ENCODE peak calls at places on chromosomes 2 and 18, in four cellular contexts. R is IMR-90, K is gastroesophageal sphincter, G is T-helper 17 cell. I is an unnamed sample.

GRCh38 chr2:21004181-21004572 is 39.7 kb downstream of the APOB start:
- ATAC-seq in R (no peak), K (no peak), G (no peak), I (no peak)

GRCh38 chr2:230203110-230203676 is 16.6 kb downstream of the SP110 start:
- ATAC-seq in R (no peak), K (no peak), G (peak; percentile 64), I (peak; percentile 62)

GRCh38 chr2:98508690-98509054 is 64.0 kb downstream of the INPP4A start:
- ATAC-seq in R (no peak), K (peak; percentile 56), G (peak; percentile 79), I (no peak)

GRCh38 chr18:46831434-46831833 is 74.6 kb upstream of the ST8SIA5 start:
- ATAC-seq in R (no peak), K (no peak), G (no peak), I (no peak)

GRCh38 chr2:109125595-109126500 is 3.2 kb upstream of the SH3RF3 start:
- ATAC-seq in R (peak; percentile 21), K (no peak), G (no peak), I (no peak)

GRCh38 chr2:237480988-237481387 is 6.1 kb upstream of the MLPH start:
- ATAC-seq in R (no peak), K (no peak), G (no peak), I (no peak)

GRCh38 chr2:235129856-235130255 is 178.0 kb downstream of the SH3BP4 start:
- ATAC-seq in R (no peak), K (no peak), G (no peak), I (no peak)

GRCh38 chr2:69466728-69467127 is 29.5 kb upstream of the NFU1 start:
- ATAC-seq in R (no peak), K (no peak), G (no peak), I (no peak)

GRCh38 chr18:23593720-23594119 is 7.4 kb upstream of the NPC1 start:
- ATAC-seq in R (peak; percentile 84), K (no peak), G (no peak), I (peak; percentile 52)

GRCh38 chr2:213787869-213788268 is 503.6 kb downstream of the SPAG16 start:
- ATAC-seq in R (no peak), K (no peak), G (no peak), I (no peak)

GRCh38 chr18:74546751-74547530 is 12.6 kb downstream of the CNDP1 start:
- ATAC-seq in R (peak; percentile 69), K (peak; percentile 63), G (no peak), I (peak; percentile 16)

GRCh38 chr2:9258953-9259399 is 52.4 kb downstream of the ASAP2 start:
- ATAC-seq in R (peak; percentile 48), K (no peak), G (no peak), I (no peak)

GRCh38 chr2:129004485-129004884 is 685.8 kb upstream of the HS6ST1 start:
- ATAC-seq in R (no peak), K (no peak), G (no peak), I (no peak)

GRCh38 chr2:65373365-65373918 is 59.0 kb downstream of the SPRED2 start:
- ATAC-seq in R (no peak), K (no peak), G (no peak), I (no peak)

GRCh38 chr2:224520064-224520463 is 65.1 kb downstream of the CUL3 start:
- ATAC-seq in R (peak; percentile 72), K (no peak), G (peak; percentile 38), I (peak; percentile 54)

GRCh38 chr18:10020176-10020575 is 106.4 kb downstream of the VAPA start:
- ATAC-seq in R (no peak), K (no peak), G (no peak), I (peak; percentile 65)

GRCh38 chr2:240287011-240287410 is 146.6 kb upstream of the OTOS start:
- ATAC-seq in R (no peak), K (no peak), G (no peak), I (no peak)

GRCh38 chr2:62462211-62462610 is 43.8 kb downstream of the TMEM17 start:
- ATAC-seq in R (no peak), K (no peak), G (no peak), I (no peak)

GRCh38 chr2:173282795-173283545 is 71.7 kb upstream of the CDCA7 start:
- ATAC-seq in R (no peak), K (no peak), G (no peak), I (peak; percentile 46)

GRCh38 chr2:45691600-45691999 is 40.1 kb downstream of the PRKCE start:
- ATAC-seq in R (no peak), K (no peak), G (no peak), I (no peak)

GRCh38 chr2:98704499-98705332 is 26.2 kb downstream of the MGAT4A start:
- ATAC-seq in R (no peak), K (no peak), G (no peak), I (no peak)

GRCh38 chr2:224875870-224876269 is 159.7 kb upstream of the CCDC195 start:
- ATAC-seq in R (no peak), K (no peak), G (no peak), I (no peak)

GRCh38 chr2:42216712-42217111 is 47.6 kb downstream of the EML4 start:
- ATAC-seq in R (peak; percentile 64), K (peak; percentile 61), G (no peak), I (peak; percentile 51)

GRCh38 chr18:8261651-8262091 is 347.6 kb upstream of the RAB12 start:
- ATAC-seq in R (no peak), K (no peak), G (no peak), I (no peak)

GRCh38 chr2:189318761-189319160 is 122.5 kb upstream of the WDR75 start:
- ATAC-seq in R (peak; percentile 48), K (no peak), G (no peak), I (no peak)

GRCh38 chr2:178194600-178195389 is 483 bp downstream of the OSBPL6 start:
- ATAC-seq in R (peak; percentile 38), K (peak; percentile 8), G (no peak), I (peak; percentile 45)

GRCh38 chr2:655626-656025 is 21.6 kb downstream of the TMEM18 start:
- ATAC-seq in R (peak; percentile 70), K (no peak), G (no peak), I (no peak)

GRCh38 chr2:150581717-150582472 is 94.4 kb upstream of the RND3 start:
- ATAC-seq in R (peak; percentile 48), K (no peak), G (no peak), I (no peak)

GRCh38 chr2:198127627-198128026 is 323.2 kb downstream of the PLCL1 start:
- ATAC-seq in R (peak; percentile 85), K (no peak), G (peak; percentile 71), I (peak; percentile 57)

GRCh38 chr2:153595939-153596338 is 117.4 kb upstream of the RPRM start:
- ATAC-seq in R (no peak), K (no peak), G (no peak), I (no peak)

GRCh38 chr18:78448106-78448505 is 531.5 kb upstream of the SALL3 start:
- ATAC-seq in R (no peak), K (no peak), G (no peak), I (peak; percentile 31)

GRCh38 chr2:151774506-151774905 is 40.2 kb upstream of the NEB start:
- ATAC-seq in R (peak; percentile 52), K (no peak), G (no peak), I (peak; percentile 66)

GRCh38 chr2:73088211-73088610 is 16.7 kb upstream of the SFXN5 start:
- ATAC-seq in R (no peak), K (no peak), G (no peak), I (no peak)

GRCh38 chr2:15456343-15456742 is 104.8 kb downstream of the NBAS start:
- ATAC-seq in R (no peak), K (no peak), G (no peak), I (no peak)

GRCh38 chr2:42639340-42640077 is 71.1 kb downstream of the MTA3 start:
- ATAC-seq in R (no peak), K (no peak), G (no peak), I (no peak)

I was measured in esophagus mucosa.